ENCODE peak calls at places on chromosome 9, in four cellular contexts. C is upper lobe of right lung, Q is sigmoid colon, S is mucosa of descending colon. T is an unnamed sample.

GRCh38 chr9:129166962-129167557 is 11.0 kb downstream of the IER5L start:
- DNase-seq in C (peak; percentile 89), Q (peak; percentile 92), S (peak; percentile 91), T (peak; percentile 82)

GRCh38 chr9:34500623-34501267 is 22.0 kb downstream of the ENHO start:
- DNase-seq in C (no peak), Q (no peak), S (no peak), T (no peak)

GRCh38 chr9:113222482-113222841 is 1.1 kb downstream of the SLC31A1 start:
- DNase-seq in C (no peak), Q (no peak), S (no peak), T (no peak)

GRCh38 chr9:113514748-113515147 is 51.2 kb downstream of the RGS3 start:
- DNase-seq in C (no peak), Q (no peak), S (peak; percentile 18), T (no peak)

GRCh38 chr9:36148652-36149051 is 12.1 kb downstream of the GLIPR2 start:
- DNase-seq in C (peak; percentile 92), Q (peak; percentile 100), S (peak; percentile 94), T (peak; percentile 100)

GRCh38 chr9:137303031-137303892 is 1.2 kb upstream of the NRARP start:
- DNase-seq in C (peak; percentile 66), Q (peak; percentile 68), S (peak; percentile 81), T (no peak)

GRCh38 chr9:103734471-103734870 is 359.6 kb upstream of the SMC2 start:
- DNase-seq in C (no peak), Q (no peak), S (no peak), T (peak; percentile 29)

GRCh38 chr9:121282309-121283071 is 14.5 kb downstream of the GSN start:
- DNase-seq in C (peak; percentile 79), Q (peak; percentile 93), S (no peak), T (peak; percentile 38)

GRCh38 chr9:83906144-83906543 is 15.1 kb downstream of the KIF27 start:
- DNase-seq in C (no peak), Q (no peak), S (no peak), T (no peak)

GRCh38 chr9:121650220-121651013 is 1.0 kb upstream of the DAB2IP start:
- DNase-seq in C (peak; percentile 72), Q (peak; percentile 81), S (peak; percentile 89), T (peak; percentile 56)

GRCh38 chr9:137582286-137582860 is 3.6 kb upstream of the DPH7 start:
- DNase-seq in C (no peak), Q (no peak), S (no peak), T (no peak)

GRCh38 chr9:89489548-89490527 is 8.1 kb downstream of the SEMA4D start:
- DNase-seq in C (no peak), Q (no peak), S (no peak), T (no peak)

GRCh38 chr9:14529629-14530028 is 163.6 kb downstream of the ZDHHC21 start:
- DNase-seq in C (no peak), Q (no peak), S (no peak), T (no peak)

GRCh38 chr9:73280113-73280512 is 128.4 kb downstream of the ANXA1 start:
- DNase-seq in C (no peak), Q (no peak), S (no peak), T (no peak)

GRCh38 chr9:2597483-2597882 is 24.1 kb upstream of the VLDLR start:
- DNase-seq in C (no peak), Q (no peak), S (no peak), T (no peak)

GRCh38 chr9:2601785-2602378 is 19.7 kb upstream of the VLDLR start:
- DNase-seq in C (no peak), Q (no peak), S (no peak), T (no peak)

GRCh38 chr9:2602704-2603116 is 18.9 kb upstream of the VLDLR start:
- DNase-seq in C (no peak), Q (no peak), S (no peak), T (no peak)

GRCh38 chr9:2600307-2600706 is 21.3 kb upstream of the VLDLR start:
- DNase-seq in C (no peak), Q (no peak), S (no peak), T (no peak)

GRCh38 chr9:2599896-2600295 is 21.7 kb upstream of the VLDLR start:
- DNase-seq in C (no peak), Q (no peak), S (no peak), T (no peak)
- H3K4me3 ChIP-seq in C (no peak overlapping the region), Q (no peak overlapping the region), S (no peak overlapping the region), T (no peak overlapping the region)

GRCh38 chr9:26260238-26260637 is 582.0 kb upstream of the TUSC1 start:
- DNase-seq in C (no peak), Q (no peak), S (no peak), T (no peak)

GRCh38 chr9:26263451-26263850 is 585.2 kb upstream of the TUSC1 start:
- DNase-seq in C (no peak), Q (no peak), S (no peak), T (no peak)

GRCh38 chr9:26264709-26265601 is 586.7 kb upstream of the TUSC1 start:
- DNase-seq in C (no peak), Q (no peak), S (no peak), T (peak; percentile 70)

GRCh38 chr9:26262431-26262830 is 584.2 kb upstream of the TUSC1 start:
- DNase-seq in C (no peak), Q (no peak), S (no peak), T (no peak)

GRCh38 chr9:26261503-26262330 is 583.5 kb upstream of the TUSC1 start:
- DNase-seq in C (no peak), Q (no peak), S (no peak), T (peak; percentile 48)
- H3K4me3 ChIP-seq in C (no peak overlapping the region), Q (no peak overlapping the region), S (no peak overlapping the region), T (no peak overlapping the region)

GRCh38 chr9:93207860-93208734 is 24.2 kb downstream of the WNK2 start:
- DNase-seq in C (no peak), Q (no peak), S (no peak), T (no peak)
- H3K4me3 ChIP-seq in C (no peak overlapping the region), Q (peak overlapping the region; percentile 8), S (no peak overlapping the region), T (no peak overlapping the region)

DNA sequence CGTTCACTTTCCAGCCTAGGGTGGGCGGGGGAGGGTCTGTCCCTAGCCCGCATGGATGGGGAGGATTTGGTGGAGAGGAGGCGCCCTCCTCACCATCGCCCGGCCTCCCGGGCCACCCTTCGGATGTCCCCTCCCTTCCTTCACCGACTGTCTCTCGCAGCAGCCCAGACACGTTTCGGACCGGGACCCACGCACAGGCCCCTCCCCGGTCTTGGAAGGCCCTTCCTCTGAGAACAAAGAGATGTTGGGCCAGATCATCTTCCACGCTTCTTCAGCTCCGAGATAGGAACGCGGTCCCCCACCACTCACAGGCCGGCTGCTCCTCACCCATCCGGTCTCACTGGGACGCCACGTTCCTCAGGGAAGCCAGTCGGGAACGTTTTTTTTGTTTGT is 640 bp upstream of the DPM2 start:
- DNase-seq in C (no peak), Q (no peak), S (peak; percentile 70), T (no peak)
- H3K4me3 ChIP-seq in C (peak overlapping the region; percentile 88), Q (peak overlapping the region; percentile 75), S (no peak overlapping the region), T (no peak overlapping the region)

DNA sequence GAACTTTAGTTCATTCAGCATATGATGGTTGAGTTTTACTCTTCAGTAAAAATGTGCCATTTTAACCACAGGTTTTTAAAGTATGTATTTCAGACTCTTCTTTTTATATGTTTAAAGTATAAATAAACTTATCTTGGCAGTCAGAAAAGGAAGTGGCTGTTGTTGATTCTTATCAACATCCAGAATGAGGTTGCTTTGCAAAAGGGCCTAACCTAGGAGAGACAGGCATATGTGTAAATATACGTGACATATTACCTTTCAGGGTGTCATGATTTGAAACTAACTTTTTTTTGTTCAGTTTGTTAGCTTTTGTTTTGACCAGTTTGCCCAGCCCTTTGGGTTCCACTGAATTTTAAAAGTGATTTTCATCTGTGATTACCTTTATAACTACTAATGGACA is 7.4 kb downstream of the SMARCA2 start:
- DNase-seq in C (no peak), Q (no peak), S (no peak), T (no peak)
- H3K4me3 ChIP-seq in C (no peak overlapping the region), Q (no peak overlapping the region), S (no peak overlapping the region), T (no peak overlapping the region)

GRCh38 chr9:135883410-135884089 is 23.8 kb downstream of the CAMSAP1 start:
- DNase-seq in C (no peak), Q (no peak), S (no peak), T (no peak)

GRCh38 chr9:135886147-135886981 is 21.0 kb downstream of the CAMSAP1 start:
- DNase-seq in C (no peak), Q (no peak), S (no peak), T (no peak)

GRCh38 chr9:135885100-135885853 is 22.1 kb downstream of the CAMSAP1 start:
- DNase-seq in C (no peak), Q (no peak), S (no peak), T (peak; percentile 27)

GRCh38 chr9:135882011-135882410 is 25.3 kb downstream of the CAMSAP1 start:
- DNase-seq in C (no peak), Q (no peak), S (no peak), T (no peak)

DNA sequence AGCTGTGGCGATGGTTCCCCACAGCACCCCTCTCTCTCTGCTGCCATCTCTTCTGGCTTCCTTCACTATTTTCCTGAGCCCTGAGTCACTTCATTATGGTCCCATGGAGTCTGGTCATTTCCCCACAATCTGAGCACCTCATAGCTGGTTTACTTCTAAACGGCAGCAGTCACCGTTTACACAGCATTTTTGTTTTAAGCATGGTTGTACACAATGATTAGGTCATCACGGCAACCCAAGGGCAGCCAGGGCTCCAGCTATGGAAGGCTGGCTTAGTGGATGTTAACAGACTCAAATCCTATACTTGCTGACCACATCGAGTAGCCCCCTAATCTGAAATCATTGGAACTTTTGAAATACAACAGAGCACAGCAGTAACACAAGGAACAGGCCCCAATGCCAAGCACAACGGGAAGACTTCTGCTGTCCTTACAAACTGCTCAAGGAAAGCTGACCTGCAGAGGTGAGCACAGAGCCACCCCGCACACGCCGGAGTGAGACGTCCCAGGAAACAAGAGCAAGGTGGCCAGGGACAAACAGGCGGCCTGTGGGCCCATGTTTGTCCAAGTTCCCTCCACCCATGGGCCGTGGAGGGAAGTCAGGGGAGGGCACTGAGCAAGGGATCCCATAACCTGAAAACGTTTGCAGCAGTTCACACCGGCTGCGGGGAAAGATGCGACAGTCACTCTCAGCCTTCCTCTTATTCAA is 22.9 kb downstream of the CAMSAP1 start:
- DNase-seq in C (no peak), Q (no peak), S (no peak), T (peak; percentile 16)
- H3K4me3 ChIP-seq in C (no peak overlapping the region), Q (no peak overlapping the region), S (no peak overlapping the region), T (no peak overlapping the region)

T was measured in MG63.